ENCODE peak calls at places on chromosomes 3 and 15, in ten cellular contexts. M is colonic mucosa; Y is stimulated activated CD4-positive, alpha-beta T cell treated with anti-CD3 and anti-CD28 coated beads, Interleukin-15, amount 100 ng/mL, for 1 hour; I is hypothalamus; L is activated naive CD4-positive, alpha-beta T cell; Z is activated CD8-positive, alpha-beta T cell treated with anti-CD3 and anti-CD28 coated beads for 36 hours; D is mammary epithelial cell; B is transverse colon; V is NCI-H345; S is SJCRH30. E is an unnamed sample.

GRCh38 chr3:129961142-129961541 is 13.4 kb upstream of the TRH start:
- DNase-seq in Z (no peak), M (no peak), B (no peak), L (no peak), S (no peak), V (no peak), D (no peak), Y (no peak), I (no peak), E (no peak)

GRCh38 chr15:57922780-57923179 is 142.7 kb downstream of the ALDH1A2 start:
- DNase-seq in M (peak), L (no peak), V (no peak), I (no peak), D (peak), S (peak), Y (no peak), B (peak), Z (no peak), E (peak)

GRCh38 chr15:58228708-58229107 is 90.5 kb downstream of the AQP9 start:
- DNase-seq in V (no peak), M (no peak), B (no peak), Y (no peak), I (no peak), L (no peak), Z (no peak), D (no peak), S (peak), E (peak)

GRCh38 chr3:185460719-185461350 is 38.0 kb downstream of the TMEM41A start:
- DNase-seq in M (no peak), I (no peak), D (peak), Y (no peak), S (no peak), B (no peak), Z (no peak), V (no peak), L (no peak), E (peak)

GRCh38 chr3:79871656-79872055 is 103.9 kb upstream of the ROBO1 start:
- DNase-seq in V (no peak), B (no peak), Z (no peak), D (no peak), I (no peak), S (no peak), M (no peak), L (no peak), Y (no peak), E (peak)

GRCh38 chr3:172224560-172225214 is 185.3 kb downstream of the FNDC3B start:
- DNase-seq in L (no peak), S (peak), Y (no peak), M (no peak), D (no peak), I (no peak), V (peak), Z (no peak), B (no peak), E (no peak)

GRCh38 chr3:78937486-78937885 is 830.3 kb downstream of the ROBO1 start:
- DNase-seq in Z (no peak), V (no peak), I (no peak), M (no peak), S (no peak), L (no peak), Y (no peak), B (no peak), D (no peak), E (no peak)

GRCh38 chr3:29324180-29324651 is 43.3 kb downstream of the RBMS3 start:
- DNase-seq in I (no peak), L (no peak), S (no peak), D (peak), Z (no peak), Y (no peak), V (no peak), M (peak), B (peak), E (peak)

GRCh38 chr3:197183582-197183981 is 114.8 kb downstream of the DLG1 start:
- DNase-seq in Z (no peak), B (no peak), L (no peak), Y (no peak), M (no peak), S (no peak), I (no peak), D (no peak), V (peak), E (no peak)

GRCh38 chr3:126711361-126711760 is 7.3 kb downstream of the CHCHD6 start:
- DNase-seq in Y (no peak), M (no peak), V (no peak), Z (no peak), S (no peak), D (peak), B (no peak), L (no peak), I (no peak), E (no peak)

GRCh38 chr15:78457101-78457500 is 19.1 kb downstream of the IREB2 start:
- DNase-seq in V (peak), B (no peak), D (peak), I (no peak), Y (no peak), M (no peak), Z (no peak), L (no peak), S (peak), E (peak)

GRCh38 chr3:121698914-121699313 is 38.2 kb upstream of the HCLS1 start:
- DNase-seq in Z (no peak), B (no peak), I (no peak), D (no peak), V (no peak), Y (no peak), S (no peak), L (no peak), M (no peak), E (no peak)

GRCh38 chr3:119673875-119674274 is 3.3 kb downstream of the COX17 start:
- DNase-seq in D (no peak), M (no peak), V (no peak), Z (no peak), Y (no peak), I (no peak), S (no peak), L (no peak), B (no peak), E (no peak)

GRCh38 chr3:110414851-110415250 is 656.8 kb upstream of the NECTIN3 start:
- DNase-seq in L (no peak), V (no peak), M (no peak), I (no peak), S (no peak), Y (no peak), B (no peak), D (peak), Z (no peak), E (peak)

GRCh38 chr3:46713898-46714552 is 3.6 kb downstream of the PRSS50 start:
- DNase-seq in L (no peak), Y (no peak), B (no peak), D (no peak), S (no peak), V (no peak), Z (peak), M (no peak), I (no peak), E (no peak)

GRCh38 chr15:82647045-82647834 is at the start of gene CPEB1:
- DNase-seq in I (peak), Z (peak), D (peak), S (no peak), V (peak), L (peak), M (peak), B (peak), Y (no peak), E (peak)

GRCh38 chr15:88623061-88623460 is 1.9 kb downstream of the AEN start:
- DNase-seq in B (no peak), M (no peak), Z (peak), S (no peak), V (no peak), Y (no peak), I (no peak), L (no peak), D (peak), E (peak)

GRCh38 chr15:70792171-70792573 is 28.8 kb upstream of the UACA start:
- DNase-seq in I (no peak), M (no peak), V (no peak), Z (no peak), L (no peak), S (peak), D (peak), B (no peak), Y (no peak), E (peak)

GRCh38 chr3:183158552-183159006 is 4.0 kb downstream of the LAMP3 start:
- DNase-seq in V (no peak), Y (no peak), Z (peak), I (no peak), D (peak), M (no peak), B (no peak), S (no peak), L (no peak), E (no peak)

GRCh38 chr3:117483839-117484238 is 774.3 kb downstream of the TUSC7 start:
- DNase-seq in L (no peak), S (no peak), B (no peak), D (no peak), I (no peak), M (no peak), V (no peak), Z (no peak), Y (no peak), E (no peak)

GRCh38 chr3:170410428-170411029 is 8.1 kb upstream of the CLDN11 start:
- DNase-seq in Y (no peak), D (no peak), I (no peak), B (no peak), S (peak), V (peak), L (no peak), M (no peak), Z (no peak), E (peak)

GRCh38 chr3:25156526-25157075 is 271.5 kb upstream of the RARB start:
- DNase-seq in L (no peak), V (no peak), I (no peak), Y (no peak), Z (no peak), M (no peak), B (no peak), S (peak), D (peak), E (peak)

GRCh38 chr3:5376761-5377160 is 189.3 kb downstream of the EDEM1 start:
- DNase-seq in Y (no peak), V (peak), B (peak), Z (no peak), S (no peak), M (peak), L (no peak), D (no peak), I (no peak), E (no peak)

GRCh38 chr3:137612293-137612692 is 151.8 kb upstream of the SOX14 start:
- DNase-seq in S (no peak), D (no peak), V (no peak), M (no peak), L (no peak), Z (no peak), B (no peak), Y (no peak), I (no peak), E (no peak)

GRCh38 chr15:35437157-35437556 is 108.8 kb downstream of the DPH6 start:
- DNase-seq in S (no peak), V (no peak), M (no peak), B (no peak), I (no peak), D (no peak), Y (no peak), Z (no peak), L (no peak), E (peak)

GRCh38 chr3:162391301-162391700 is 894.7 kb downstream of the OTOL1 start:
- DNase-seq in B (no peak), Z (no peak), D (peak), Y (no peak), V (no peak), S (no peak), I (no peak), M (no peak), L (no peak), E (no peak)

GRCh38 chr15:24971052-24971451 is 16.3 kb downstream of the SNRPN start:
- DNase-seq in S (no peak), D (no peak), B (no peak), I (no peak), Z (no peak), Y (no peak), M (no peak), V (no peak), L (no peak), E (no peak)

GRCh38 chr3:41652931-41653330 is 309.0 kb downstream of the ULK4 start:
- DNase-seq in V (no peak), Z (no peak), Y (no peak), S (no peak), D (peak), I (no peak), M (no peak), L (no peak), B (no peak), E (no peak)

GRCh38 chr3:16950282-16950681 is 65.5 kb downstream of the PLCL2 start:
- DNase-seq in M (no peak), B (no peak), Z (no peak), V (no peak), I (no peak), L (no peak), D (no peak), Y (no peak), S (no peak), E (no peak)

GRCh38 chr15:55823191-55823670 is 80.3 kb upstream of the PRTG start:
- DNase-seq in V (no peak), S (peak), B (no peak), D (peak), M (no peak), Y (no peak), I (no peak), L (no peak), Z (no peak), E (peak)

GRCh38 chr3:120816728-120817127 is 74.2 kb downstream of the GTF2E1 start:
- DNase-seq in Y (no peak), L (no peak), S (no peak), I (peak), Z (no peak), B (no peak), V (no peak), D (no peak), M (no peak), E (no peak)

GRCh38 chr15:35279811-35280210 is 194.7 kb upstream of the NANOGP8 start:
- DNase-seq in S (no peak), Z (no peak), B (no peak), L (no peak), D (peak), Y (no peak), I (no peak), M (no peak), V (no peak), E (no peak)

GRCh38 chr3:146421814-146422748 is 47.3 kb downstream of the PLSCR2 start:
- DNase-seq in Z (no peak), D (peak), L (no peak), B (no peak), M (no peak), Y (no peak), V (no peak), S (no peak), I (no peak), E (peak)

GRCh38 chr3:45311953-45312795 is 76.2 kb upstream of the LARS2 start:
- DNase-seq in M (no peak), V (no peak), B (no peak), S (no peak), Z (no peak), D (peak), I (no peak), L (no peak), Y (no peak), E (no peak)

GRCh38 chr3:39038165-39038564 is 13.6 kb downstream of the SCN11A start:
- DNase-seq in Z (no peak), Y (no peak), V (no peak), L (no peak), B (no peak), D (peak), M (no peak), I (no peak), S (no peak), E (no peak)

GRCh38 chr15:98648654-98649537 is 557 bp downstream of the IGF1R start:
- DNase-seq in M (peak), V (peak), D (peak), I (peak), L (peak), B (peak), Y (no peak), Z (peak), S (peak), E (peak)